ENCODE peak calls at places on chromosomes 5 and 9, in five cellular contexts. One of them, this sample, is unnamed. For H3K9me3, the result is how much of the 10 kb centered on the place peaks cover.

GRCh38 chr9:84966876-84967830 is 297.6 kb downstream of the NTRK2 start:
- DNase-seq in transverse colon: no peak
- DNase-seq in H1: peak
- DNase-seq in stomach: no peak
- DNase-seq in suprapubic skin: no peak
- DNase-seq in this sample: no peak

GRCh38 chr5:38807570-38808461 is 38.0 kb upstream of the OSMR start:
- DNase-seq in transverse colon: no peak
- DNase-seq in H1: no peak
- DNase-seq in stomach: no peak
- DNase-seq in suprapubic skin: no peak
- DNase-seq in this sample: no peak

GRCh38 chr5:54463696-54464095 is 8.2 kb downstream of the HSPB3 start:
- DNase-seq in transverse colon: no peak
- DNase-seq in H1: no peak
- DNase-seq in stomach: no peak
- DNase-seq in suprapubic skin: no peak
- DNase-seq in this sample: no peak

GRCh38 chr5:66307647-66308257 is 163.7 kb downstream of the SREK1 start:
- DNase-seq in transverse colon: no peak
- DNase-seq in H1: no peak
- DNase-seq in stomach: no peak
- DNase-seq in suprapubic skin: no peak
- DNase-seq in this sample: no peak

GRCh38 chr9:132732326-132732725 is 62.1 kb downstream of the GTF3C4 start:
- DNase-seq in transverse colon: no peak
- DNase-seq in H1: no peak
- DNase-seq in stomach: no peak
- DNase-seq in suprapubic skin: no peak
- DNase-seq in this sample: no peak

GRCh38 chr5:29054694-29055093 is 2016.3 kb upstream of the CDH9 start:
- DNase-seq in transverse colon: no peak
- DNase-seq in H1: no peak
- DNase-seq in stomach: no peak
- DNase-seq in suprapubic skin: no peak
- DNase-seq in this sample: no peak

GRCh38 chr5:18732556-18733479 is 1098.6 kb downstream of the TAF11L14 start:
- DNase-seq in transverse colon: no peak
- DNase-seq in H1: no peak
- DNase-seq in stomach: no peak
- DNase-seq in suprapubic skin: no peak
- DNase-seq in this sample: no peak

GRCh38 chr9:23590601-23591000 is 235.4 kb downstream of the ELAVL2 start:
- DNase-seq in transverse colon: no peak
- DNase-seq in H1: no peak
- DNase-seq in stomach: no peak
- DNase-seq in suprapubic skin: no peak
- DNase-seq in this sample: no peak

GRCh38 chr9:133976191-133976861 is 15.8 kb downstream of the VAV2 start:
- DNase-seq in transverse colon: no peak
- DNase-seq in H1: no peak
- DNase-seq in stomach: no peak
- DNase-seq in suprapubic skin: no peak
- DNase-seq in this sample: peak

GRCh38 chr9:19994296-19994695 is 205.5 kb upstream of the SLC24A2 start:
- DNase-seq in transverse colon: no peak
- DNase-seq in H1: no peak
- DNase-seq in stomach: no peak
- DNase-seq in suprapubic skin: no peak
- DNase-seq in this sample: no peak

GRCh38 chr9:98808879-98809278 is 1.4 kb downstream of the GALNT12 start:
- DNase-seq in transverse colon: peak
- DNase-seq in H1: peak
- DNase-seq in stomach: no peak
- DNase-seq in suprapubic skin: peak
- DNase-seq in this sample: no peak

GRCh38 chr9:115008536-115008935 is 78.1 kb upstream of the TNFSF8 start:
- DNase-seq in transverse colon: no peak
- DNase-seq in H1: no peak
- DNase-seq in stomach: no peak
- DNase-seq in suprapubic skin: no peak
- DNase-seq in this sample: no peak

GRCh38 chr9:78664370-78664769 is 367.4 kb downstream of the PSAT1 start:
- DNase-seq in transverse colon: no peak
- DNase-seq in H1: no peak
- DNase-seq in stomach: no peak
- DNase-seq in suprapubic skin: no peak
- DNase-seq in this sample: no peak

GRCh38 chr9:27726244-27727141 is 153.2 kb upstream of the C9orf72 start:
- DNase-seq in transverse colon: peak
- DNase-seq in H1: peak
- DNase-seq in stomach: peak
- DNase-seq in suprapubic skin: no peak
- DNase-seq in this sample: no peak

GRCh38 chr5:167793700-167794099 is 497.7 kb upstream of the WWC1 start:
- DNase-seq in transverse colon: no peak
- DNase-seq in H1: no peak
- DNase-seq in stomach: no peak
- DNase-seq in suprapubic skin: no peak
- DNase-seq in this sample: no peak

GRCh38 chr5:116358015-116358523 is 216.6 kb downstream of the SEMA6A start:
- DNase-seq in transverse colon: no peak
- DNase-seq in H1: no peak
- DNase-seq in stomach: no peak
- DNase-seq in suprapubic skin: no peak
- DNase-seq in this sample: no peak

GRCh38 chr9:77456829-77457437 is 191.2 kb downstream of the GNA14 start:
- DNase-seq in transverse colon: peak
- DNase-seq in H1: peak
- DNase-seq in stomach: peak
- DNase-seq in suprapubic skin: peak
- DNase-seq in this sample: peak

GRCh38 chr9:99336531-99336930 is 114.4 kb downstream of the SEC61B start:
- DNase-seq in transverse colon: no peak
- DNase-seq in H1: no peak
- DNase-seq in stomach: no peak
- DNase-seq in suprapubic skin: no peak
- DNase-seq in this sample: no peak

GRCh38 chr5:60494144-60494543 is 205.8 kb downstream of the DEPDC1B start:
- DNase-seq in transverse colon: no peak
- DNase-seq in H1: no peak
- DNase-seq in stomach: no peak
- DNase-seq in suprapubic skin: no peak
- DNase-seq in this sample: no peak

DNA sequence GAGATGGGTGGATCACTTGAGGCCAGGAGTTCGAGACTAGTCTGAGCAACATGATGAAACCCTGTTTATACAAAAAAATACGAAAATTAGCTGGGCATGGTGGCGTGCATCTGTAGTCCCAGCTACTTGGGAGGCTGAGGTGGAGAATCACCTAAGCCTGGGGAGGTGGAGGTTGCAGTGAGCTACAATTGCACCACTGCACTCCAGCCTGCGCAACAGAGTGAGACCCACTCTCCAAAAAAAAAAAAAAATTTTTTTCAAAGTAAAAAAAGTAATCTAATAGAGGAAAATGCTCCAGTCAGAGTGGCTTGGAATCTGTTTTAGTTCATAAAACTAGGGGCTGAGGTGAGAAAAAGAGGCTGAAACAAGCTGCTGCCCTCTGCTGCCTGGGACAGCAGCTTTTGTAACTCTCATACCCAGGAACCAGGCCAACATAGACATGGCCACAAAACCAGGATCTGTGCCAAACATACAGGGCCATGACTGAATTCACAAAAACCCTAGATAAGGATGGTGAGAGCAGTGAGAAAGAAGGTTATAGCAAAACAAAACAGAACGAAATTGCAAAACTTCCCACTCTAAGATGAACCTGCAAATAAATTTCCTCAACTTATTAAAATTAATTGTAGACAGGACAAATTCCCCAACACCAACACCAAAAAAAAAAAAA is 13.1 kb upstream of the DCAF12 start:
- DNase-seq in transverse colon: peak
- DNase-seq in H1: no peak
- DNase-seq in stomach: peak
- DNase-seq in suprapubic skin: no peak
- DNase-seq in this sample: no peak
- TF ChIP-seq POLR2AphosphoS5 in transverse colon: no peak
- TF ChIP-seq POLR2AphosphoS5 in H1: no peak
- TF ChIP-seq POLR2AphosphoS5 in stomach: peak
- TF ChIP-seq POLR2AphosphoS5 in suprapubic skin: no peak
- TF ChIP-seq POLR2AphosphoS5 in this sample: no peak

DNA sequence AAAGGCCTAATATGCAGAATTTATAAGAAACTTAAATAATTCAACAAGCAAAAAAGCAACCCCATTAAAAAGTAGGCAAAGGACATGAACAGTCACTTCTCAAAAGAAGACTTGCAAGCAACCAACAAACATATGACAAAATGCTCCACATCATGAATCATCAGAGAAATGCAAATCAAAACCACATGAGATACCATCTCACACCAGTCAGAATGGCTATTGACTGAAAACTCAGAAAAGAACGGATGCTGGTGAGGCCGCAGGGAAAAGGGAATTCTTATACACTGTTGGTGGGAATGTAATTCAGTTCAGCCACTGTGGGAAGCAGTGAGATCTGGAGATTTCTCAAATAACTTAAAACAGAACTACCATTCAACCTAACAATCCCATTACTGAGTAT is 104.2 kb upstream of the MAP3K1 start:
- DNase-seq in transverse colon: no peak
- DNase-seq in H1: no peak
- DNase-seq in stomach: no peak
- DNase-seq in suprapubic skin: no peak
- DNase-seq in this sample: no peak
- H3K9me3 ChIP-seq in transverse colon: under half
- H3K9me3 ChIP-seq in H1: under half
- H3K9me3 ChIP-seq in stomach: under half
- H3K9me3 ChIP-seq in suprapubic skin: under half
- H3K9me3 ChIP-seq in this sample: under half

DNA sequence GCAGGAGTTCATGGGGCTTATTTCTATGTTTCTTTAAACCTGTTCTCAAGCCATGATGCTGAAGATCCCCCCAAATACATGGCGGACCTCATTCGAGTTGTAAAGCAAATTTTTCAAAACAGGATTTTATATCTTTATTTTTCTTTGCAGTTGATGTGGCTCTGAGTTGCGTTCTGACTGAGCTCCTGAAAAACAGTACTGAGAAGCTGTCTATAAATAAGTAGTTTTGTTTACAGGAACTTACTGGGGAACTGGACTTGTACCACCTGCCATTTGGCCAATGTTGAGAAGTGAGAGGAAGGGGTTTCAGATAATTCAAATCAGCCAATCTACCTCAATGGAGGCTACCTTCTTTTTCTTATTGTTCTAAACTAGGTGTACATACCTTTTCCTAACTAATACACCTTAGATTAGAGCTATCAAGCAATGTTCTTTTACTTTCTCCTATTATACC is 418.6 kb upstream of the MEF2C start:
- DNase-seq in transverse colon: peak
- DNase-seq in H1: no peak
- DNase-seq in stomach: no peak
- DNase-seq in suprapubic skin: no peak
- DNase-seq in this sample: no peak
- TF ChIP-seq EP300 in transverse colon: no peak
- TF ChIP-seq EP300 in H1: no peak
- TF ChIP-seq EP300 in stomach: no peak
- TF ChIP-seq EP300 in suprapubic skin: no peak
- TF ChIP-seq EP300 in this sample: no peak

GRCh38 chr9:91714874-91715615 is 235.0 kb downstream of the ROR2 start:
- DNase-seq in transverse colon: no peak
- DNase-seq in H1: no peak
- DNase-seq in stomach: no peak
- DNase-seq in suprapubic skin: peak
- DNase-seq in this sample: no peak

GRCh38 chr9:91716239-91716638 is 233.8 kb downstream of the ROR2 start:
- DNase-seq in transverse colon: no peak
- DNase-seq in H1: no peak
- DNase-seq in stomach: no peak
- DNase-seq in suprapubic skin: no peak
- DNase-seq in this sample: no peak

GRCh38 chr9:91711755-91712591 is 238.1 kb downstream of the ROR2 start:
- DNase-seq in transverse colon: peak
- DNase-seq in H1: no peak
- DNase-seq in stomach: no peak
- DNase-seq in suprapubic skin: peak
- DNase-seq in this sample: no peak

GRCh38 chr9:91712811-91713210 is 237.2 kb downstream of the ROR2 start:
- DNase-seq in transverse colon: no peak
- DNase-seq in H1: no peak
- DNase-seq in stomach: no peak
- DNase-seq in suprapubic skin: peak
- DNase-seq in this sample: no peak

GRCh38 chr9:91714020-91714721 is 235.9 kb downstream of the ROR2 start:
- DNase-seq in transverse colon: peak
- DNase-seq in H1: peak
- DNase-seq in stomach: peak
- DNase-seq in suprapubic skin: peak
- DNase-seq in this sample: peak
- TF ChIP-seq POLR2AphosphoS5 in transverse colon: no peak
- TF ChIP-seq POLR2AphosphoS5 in H1: peak
- TF ChIP-seq POLR2AphosphoS5 in stomach: no peak
- TF ChIP-seq POLR2AphosphoS5 in suprapubic skin: no peak
- TF ChIP-seq POLR2AphosphoS5 in this sample: peak

DNA sequence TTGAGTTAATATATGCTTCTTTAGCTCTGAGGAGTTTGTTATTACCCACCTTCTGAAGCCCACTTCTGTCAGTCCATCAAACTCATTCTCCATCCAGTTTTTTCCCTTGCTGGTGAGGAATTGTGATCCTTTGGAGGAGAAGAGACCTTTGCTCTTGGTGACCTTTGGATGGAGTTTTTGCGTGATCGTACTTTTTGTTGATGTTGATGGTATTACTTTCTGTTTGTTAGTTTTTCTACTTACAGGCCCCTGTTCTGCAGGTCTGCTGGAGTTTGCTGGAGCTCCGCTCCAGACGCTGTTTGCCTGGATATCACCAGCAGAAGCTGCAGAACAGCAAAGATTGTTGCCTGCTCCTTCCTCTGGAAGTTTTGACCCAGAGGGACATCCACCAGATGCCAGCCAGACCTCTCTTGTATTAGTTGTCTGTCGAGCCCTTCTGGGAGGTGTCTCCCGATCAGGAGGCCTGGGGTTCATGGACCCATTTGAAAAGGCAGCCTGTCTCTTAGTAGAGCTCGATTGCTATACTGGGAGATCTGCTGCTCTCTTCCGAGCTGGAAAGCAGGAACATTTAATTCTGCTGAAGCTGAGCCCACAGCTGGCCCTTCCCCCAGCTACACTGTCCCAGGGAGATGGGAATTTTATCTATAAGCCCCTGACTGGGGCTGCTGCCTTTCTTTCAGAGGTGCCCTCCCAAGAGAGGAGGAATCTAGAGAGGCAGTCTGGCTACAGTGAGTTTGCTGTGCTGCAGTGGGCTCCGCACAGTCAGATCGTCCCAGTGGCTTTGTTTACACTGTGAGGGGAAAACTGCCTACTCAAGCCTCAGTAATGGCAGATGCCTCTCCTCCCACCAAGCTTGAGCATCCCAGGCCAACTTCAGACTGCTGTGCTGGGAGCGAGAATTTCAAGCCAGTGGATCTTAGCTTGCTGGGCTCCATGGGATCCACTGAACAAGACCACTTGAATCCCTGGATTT is 445.5 kb downstream of the MAN2A1 start:
- DNase-seq in transverse colon: no peak
- DNase-seq in H1: no peak
- DNase-seq in stomach: no peak
- DNase-seq in suprapubic skin: no peak
- DNase-seq in this sample: no peak
- H3K9me3 ChIP-seq in transverse colon: under half
- H3K9me3 ChIP-seq in H1: under half
- H3K9me3 ChIP-seq in stomach: under half
- H3K9me3 ChIP-seq in suprapubic skin: under half
- H3K9me3 ChIP-seq in this sample: under half

GRCh38 chr5:131180407-131180806 is 9.7 kb downstream of the LYRM7 start:
- DNase-seq in transverse colon: no peak
- DNase-seq in H1: no peak
- DNase-seq in stomach: no peak
- DNase-seq in suprapubic skin: no peak
- DNase-seq in this sample: no peak
- TF ChIP-seq EP300 in transverse colon: no peak
- TF ChIP-seq EP300 in H1: no peak
- TF ChIP-seq EP300 in stomach: no peak
- TF ChIP-seq EP300 in suprapubic skin: no peak
- TF ChIP-seq EP300 in this sample: no peak

This sample was measured in sigmoid colon.